ENCODE peak calls at places on chromosomes 16 and 17, in ten cellular contexts. D is AG09319, G is BJ, L is tibial nerve, P is lung, U is bronchial epithelial cell, O is fibroblast of the aortic adventitia, F is testis, S is tibial artery, N is K562. A is an unnamed sample.
A peak's percentile ranks its signal among the peaks of the same experiment; 100 is the strongest.

GRCh38 chr17:49676276-49676868 is 1.5 kb downstream of the SPOP start:
- DNase-seq in P (no peak), O (peak; percentile 34), D (no peak), L (no peak), S (no peak), F (no peak), G (no peak), N (peak; percentile 67), U (no peak), A (no peak)

GRCh38 chr16:65185379-65185778 is 63.5 kb upstream of the CDH11 start:
- DNase-seq in U (no peak), P (no peak), F (no peak), D (no peak), S (no peak), L (no peak), N (no peak), G (no peak), O (peak; percentile 37), A (no peak)

GRCh38 chr17:75875182-75875939 is 3.0 kb downstream of the TRIM47 start:
- DNase-seq in D (no peak), S (no peak), L (no peak), U (no peak), O (no peak), G (no peak), F (peak; percentile 64), P (peak; percentile 55), N (no peak), A (no peak)

GRCh38 chr17:57154896-57155295 is 69.8 kb downstream of the AKAP1 start:
- DNase-seq in F (no peak), U (no peak), O (no peak), N (no peak), P (no peak), S (no peak), G (no peak), D (no peak), L (no peak), A (no peak)

GRCh38 chr17:33436321-33436720 is 143.2 kb upstream of the ASIC2 start:
- DNase-seq in D (no peak), U (peak; percentile 45), P (no peak), S (no peak), L (no peak), F (no peak), O (peak; percentile 2), G (peak; percentile 12), N (peak; percentile 7), A (no peak)

GRCh38 chr16:68762996-68763756 is 26.1 kb downstream of the CDH1 start:
- DNase-seq in L (no peak), S (no peak), N (no peak), G (no peak), D (no peak), P (no peak), F (no peak), U (no peak), O (peak; percentile 59), A (no peak)

GRCh38 chr16:81779540-81780320 is 639 bp downstream of the PLCG2 start:
- DNase-seq in O (no peak), P (peak; percentile 51), F (no peak), D (no peak), N (peak; percentile 46), U (no peak), G (no peak), S (no peak), L (no peak), A (no peak)

GRCh38 chr16:22424161-22424937 is 49.9 kb upstream of the CDR2 start:
- DNase-seq in N (no peak), U (no peak), S (peak; percentile 90), O (peak; percentile 74), D (peak; percentile 44), L (peak; percentile 20), P (no peak), G (no peak), F (peak; percentile 65), A (peak; percentile 43)

GRCh38 chr17:36183001-36183810 is 6.8 kb upstream of the TBC1D3B start:
- DNase-seq in O (peak; percentile 68), N (peak; percentile 33), P (no peak), L (no peak), S (peak; percentile 75), G (no peak), D (peak; percentile 18), U (peak; percentile 27), F (peak; percentile 70), A (peak; percentile 98)

GRCh38 chr17:63699638-63700527 is at the start of gene LIMD2:
- DNase-seq in G (no peak), L (no peak), F (peak; percentile 30), U (no peak), O (no peak), N (peak; percentile 62), P (no peak), S (peak; percentile 73), D (no peak), A (no peak)

GRCh38 chr16:87464691-87465300 is 28.0 kb downstream of the ZCCHC14 start:
- DNase-seq in S (peak; percentile 93), D (peak; percentile 77), P (peak; percentile 77), L (peak; percentile 61), F (peak; percentile 82), G (peak; percentile 75), N (peak; percentile 82), O (peak; percentile 98), U (peak; percentile 66), A (peak; percentile 83)

GRCh38 chr17:75900691-75901533 is 3.8 kb downstream of the MRPL38 start:
- DNase-seq in S (no peak), G (no peak), O (no peak), F (no peak), N (no peak), P (no peak), U (no peak), L (no peak), D (no peak), A (no peak)

DNA sequence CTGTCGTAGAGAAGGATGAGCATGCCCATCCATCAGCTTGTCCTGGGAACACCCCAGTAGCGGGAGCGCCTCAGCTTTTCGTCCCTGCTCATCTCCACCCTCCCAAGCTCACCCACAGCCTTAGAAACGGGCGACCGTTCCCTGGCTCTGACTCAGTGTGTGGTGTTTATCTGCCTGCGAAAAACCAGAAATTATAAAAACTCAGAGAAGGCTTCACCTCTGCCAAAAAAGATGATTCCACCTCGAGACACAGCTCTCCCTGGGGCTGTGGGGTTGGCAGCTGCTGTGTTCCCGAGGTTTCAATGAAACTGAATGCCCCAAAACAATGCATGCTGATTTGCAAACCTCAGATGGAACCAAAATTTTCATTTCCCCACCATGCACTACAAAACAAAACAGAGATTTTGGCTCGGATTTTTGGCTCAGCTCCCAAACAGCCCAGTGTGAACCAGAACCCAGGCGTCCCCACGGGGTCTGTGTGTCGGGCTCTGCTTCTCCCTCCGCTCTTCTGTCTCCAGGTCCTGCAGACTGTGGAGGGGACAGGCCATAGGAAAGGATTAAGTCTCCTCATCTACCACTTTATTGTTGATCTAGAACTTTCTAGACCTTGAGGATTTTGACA is 62.4 kb upstream of the MED9 start:
- DNase-seq in D (peak; percentile 38), O (peak; percentile 92), L (peak; percentile 59), P (no peak), U (no peak), G (peak; percentile 49), N (no peak), S (no peak), F (peak; percentile 47), A (no peak)
- TF ChIP-seq CTCF in D (no peak), O (no peak), L (no peak), P (no peak), U (no peak), G (no peak), N (no peak), S (no peak), F (no peak), A (no peak)

GRCh38 chr16:89972244-89973234 is 24.0 kb downstream of the DEF8 start:
- DNase-seq in D (peak; percentile 71), L (peak; percentile 79), O (peak; percentile 87), U (peak; percentile 65), P (peak; percentile 91), F (peak; percentile 90), N (peak; percentile 96), G (peak; percentile 40), S (peak; percentile 93), A (peak; percentile 96)
- TF ChIP-seq CTCF in D (no peak), L (no peak), O (no peak), U (no peak), P (no peak), F (no peak), N (no peak), G (no peak), S (no peak), A (peak; percentile 29)

DNA sequence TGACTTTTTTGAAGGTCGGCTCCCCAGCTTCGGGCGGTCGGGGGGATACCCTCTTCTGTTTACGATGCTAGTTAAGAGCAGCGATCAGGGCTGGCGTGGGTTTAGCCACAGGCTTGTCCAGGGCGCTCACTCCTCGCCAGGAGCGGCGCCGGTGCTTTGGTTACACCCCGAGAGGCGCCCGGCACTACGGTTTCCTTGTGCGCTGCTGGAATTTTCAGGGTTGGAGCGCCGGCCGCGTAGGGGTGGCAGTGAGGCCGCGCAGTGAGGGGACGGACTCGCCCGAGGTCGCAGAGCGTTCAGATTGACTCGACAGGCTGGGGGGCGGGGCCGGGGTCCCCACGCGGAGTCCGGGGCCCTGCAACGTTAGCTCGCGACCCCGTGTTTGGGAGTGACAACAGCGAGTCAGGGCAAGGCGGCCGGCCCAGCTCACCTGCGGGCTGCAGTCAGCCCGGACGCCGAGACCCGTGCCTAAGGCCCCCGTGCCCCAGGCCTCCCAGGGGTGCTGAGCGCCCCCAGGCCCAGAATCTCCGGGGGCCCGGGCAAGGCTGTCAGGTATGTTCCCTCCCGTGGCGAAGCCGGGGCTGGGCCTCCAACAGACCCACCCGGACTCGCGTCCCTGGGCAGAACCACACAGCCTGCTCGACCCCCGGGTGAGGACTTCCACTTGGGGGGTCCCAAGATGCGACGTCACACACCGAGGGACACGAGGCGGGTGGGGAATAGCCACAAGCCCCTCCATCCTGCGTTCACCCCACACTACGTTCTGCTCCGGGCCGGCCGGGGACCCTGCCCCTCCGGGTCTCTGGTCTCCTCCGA is 1.3 kb upstream of the ACTG1 start:
- DNase-seq in L (peak; percentile 47), P (peak; percentile 60), D (no peak), N (peak; percentile 47), U (peak; percentile 38), S (peak; percentile 86), O (peak; percentile 72), F (peak; percentile 69), G (no peak), A (peak; percentile 95)
- TF ChIP-seq CTCF in L (no peak), P (no peak), D (no peak), N (no peak), U (no peak), S (no peak), O (no peak), F (no peak), G (no peak), A (peak; percentile 9)

DNA sequence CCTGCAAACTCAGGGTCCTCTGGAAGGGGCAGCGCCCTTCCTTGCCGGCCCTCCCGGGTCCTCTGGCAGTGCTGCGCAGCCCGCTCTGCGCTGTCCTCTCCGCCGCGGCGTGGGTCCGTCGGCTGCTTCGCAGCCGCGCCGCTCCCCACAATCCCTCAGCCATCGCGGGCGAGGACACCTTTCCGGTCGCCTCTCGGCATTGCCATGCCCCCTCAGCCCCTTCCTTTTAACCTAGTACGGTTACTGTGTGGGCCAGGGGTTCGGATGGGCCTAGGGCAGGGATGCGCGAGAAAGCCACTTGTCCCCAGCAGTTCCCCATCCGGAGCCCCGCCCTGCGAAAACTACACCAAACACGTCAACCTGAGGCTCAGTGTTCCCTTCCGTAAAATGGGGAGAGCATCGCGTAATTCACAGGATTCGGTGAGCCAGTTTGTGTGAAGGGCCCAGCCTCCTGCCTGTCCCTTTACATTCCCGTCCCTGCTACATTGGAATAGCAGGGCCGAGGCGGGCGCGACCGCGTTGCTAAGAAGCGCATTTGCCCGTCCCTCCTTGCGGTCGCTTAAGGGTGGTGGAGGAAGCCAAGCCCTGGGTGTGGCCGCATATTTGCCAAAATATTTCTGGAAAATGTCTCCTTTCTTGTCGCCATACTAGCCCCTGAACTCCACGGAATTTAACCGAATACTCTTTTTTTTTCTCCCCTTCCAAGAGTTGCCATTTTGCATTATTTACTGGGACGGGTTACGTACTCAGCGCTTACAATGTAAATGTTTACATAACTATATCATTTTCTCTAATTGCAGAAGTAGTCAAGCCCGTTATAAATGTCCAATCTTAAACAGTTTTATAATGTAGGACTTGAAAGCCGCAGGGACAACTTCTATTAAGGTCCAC is 13.2 kb downstream of the COPZ2 start:
- DNase-seq in P (peak; percentile 84), U (no peak), F (no peak), G (no peak), O (peak; percentile 77), N (peak; percentile 61), L (no peak), D (no peak), S (peak; percentile 77), A (no peak)
- TF ChIP-seq CTCF in P (no peak), U (no peak), F (no peak), G (no peak), O (peak; percentile 14), N (no peak), L (no peak), D (no peak), S (peak; percentile 1), A (no peak)